ENCODE peak calls at places on chromosome 13, in seven cellular contexts. A is psoas muscle, F is GM23248, Z is tibial nerve, W is testis, P is hepatocyte, I is spleen. H is an unnamed sample. For H3K4me1, the result is how much of the 10 kb centered on the place peaks cover.

GRCh38 chr13:46165485-46166220 is 16.3 kb downstream of the LCP1 start:
- DNase-seq in Z (no peak), I (no peak), A (no peak), P (no peak), W (no peak), F (no peak), H (no peak)

GRCh38 chr13:112766336-112766735 is 76.5 kb downstream of the ATP11A start:
- DNase-seq in A (no peak), I (no peak), W (no peak), Z (no peak), P (no peak), F (no peak), H (no peak)

GRCh38 chr13:23701646-23702045 is 131.4 kb downstream of the TNFRSF19 start:
- DNase-seq in P (no peak), A (peak), I (no peak), F (no peak), W (peak), Z (peak), H (no peak)

GRCh38 chr13:21218351-21219043 is 42.0 kb downstream of the MRPL57 start:
- DNase-seq in F (no peak), A (no peak), I (no peak), Z (no peak), W (no peak), P (no peak), H (no peak)

GRCh38 chr13:112735791-112736190 is 46.0 kb downstream of the ATP11A start:
- DNase-seq in Z (no peak), I (peak), W (peak), F (no peak), A (no peak), P (no peak), H (no peak)

GRCh38 chr13:31267126-31267784 is 67.5 kb downstream of the B3GLCT start:
- DNase-seq in F (no peak), Z (no peak), W (no peak), I (no peak), A (no peak), P (no peak), H (no peak)

GRCh38 chr13:47334173-47334572 is 437.3 kb upstream of the HTR2A start:
- DNase-seq in Z (no peak), P (no peak), F (peak), W (no peak), A (peak), I (no peak), H (no peak)

GRCh38 chr13:87709947-87710346 is 38.8 kb downstream of the SLITRK5 start:
- DNase-seq in P (no peak), Z (no peak), A (no peak), I (no peak), W (no peak), F (no peak), H (no peak)

GRCh38 chr13:113801289-113801961 is 42.4 kb downstream of the TMEM255B start:
- DNase-seq in P (no peak), W (no peak), F (no peak), I (peak), A (no peak), Z (no peak), H (no peak)

GRCh38 chr13:113800576-113800926 is 41.5 kb downstream of the TMEM255B start:
- DNase-seq in F (no peak), P (no peak), Z (no peak), A (no peak), W (no peak), I (peak), H (no peak)

GRCh38 chr13:113802761-113803160 is 43.7 kb downstream of the TMEM255B start:
- DNase-seq in P (no peak), I (peak), W (no peak), Z (no peak), F (no peak), A (no peak), H (no peak)

GRCh38 chr13:113803409-113804016 is 44.5 kb downstream of the TMEM255B start:
- DNase-seq in I (peak), P (no peak), Z (no peak), A (no peak), F (no peak), W (no peak), H (no peak)

DNA sequence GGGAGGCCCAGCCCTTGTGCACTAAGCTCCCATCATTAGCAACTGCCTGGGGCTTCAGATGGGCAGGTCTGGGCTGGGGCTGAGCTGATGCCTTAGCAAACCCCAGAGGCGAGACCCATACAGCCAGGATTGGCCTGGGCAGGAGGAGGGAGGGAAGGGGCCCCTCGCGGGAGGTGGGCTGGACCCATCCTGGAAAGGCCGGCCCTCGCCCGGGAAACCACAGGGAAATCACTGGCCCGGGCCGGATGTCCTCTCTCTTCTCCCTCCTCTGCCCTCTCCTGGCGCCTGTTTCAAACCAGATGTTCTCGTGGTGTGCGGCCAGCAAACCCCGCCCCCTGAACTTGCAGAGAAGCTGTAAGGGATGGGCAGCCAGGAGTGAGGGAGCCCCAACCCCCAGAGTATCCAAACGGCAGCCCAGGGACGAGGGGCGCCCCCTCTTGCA is 43.1 kb downstream of the TMEM255B start:
- DNase-seq in I (peak), Z (peak), F (peak), A (no peak), P (peak), W (peak), H (no peak)
- H3K27ac ChIP-seq in I (no peak), Z (no peak), F (no peak), A (no peak), P (peak), W (no peak), H (no peak)

DNA sequence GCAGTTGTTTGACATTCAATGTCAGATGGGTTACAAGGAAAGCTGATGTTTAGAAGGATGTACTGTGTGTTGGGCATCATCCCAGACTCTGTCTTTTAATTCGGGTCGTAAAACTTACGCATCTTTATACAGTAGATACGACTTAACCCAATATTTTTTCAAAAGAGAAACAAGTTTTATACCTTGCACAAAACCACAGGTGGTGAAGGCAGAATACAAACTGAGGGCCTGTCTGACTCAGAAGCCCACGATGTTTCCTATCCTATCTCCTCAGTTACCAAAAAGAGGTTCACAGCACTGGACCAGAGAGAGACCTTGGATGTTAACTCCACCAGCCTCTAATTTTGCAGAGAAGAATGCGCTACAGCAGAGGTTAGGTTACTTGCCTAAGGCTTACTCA is 477.0 kb downstream of the FOXO1 start:
- DNase-seq in P (no peak), F (no peak), W (no peak), I (no peak), A (no peak), Z (no peak), H (no peak)
- H3K4me1 ChIP-seq in P (under half), F (under half), W (under half), I (under half), A (under half), Z (half or more), H (half or more)

DNA sequence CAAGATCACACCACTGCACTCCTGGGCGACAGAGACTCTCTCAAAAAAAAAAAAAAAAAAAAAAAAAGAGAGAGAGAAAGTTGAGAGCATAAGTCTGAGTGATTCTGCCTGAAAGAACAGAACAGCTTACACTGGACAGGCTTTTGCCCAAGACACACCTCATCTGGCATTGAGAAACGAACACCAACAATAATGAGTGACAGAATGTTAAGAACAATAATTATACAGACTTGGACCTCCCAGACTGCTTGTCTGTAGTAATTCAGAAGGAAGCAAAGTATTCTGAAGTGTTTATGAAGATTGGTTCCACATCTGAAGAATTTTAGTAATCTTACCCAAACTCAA is 20.0 kb downstream of the ABCC4 start:
- DNase-seq in A (no peak), W (no peak), I (no peak), Z (no peak), P (no peak), F (no peak), H (no peak)
- H3K27ac ChIP-seq in A (peak), W (no peak), I (peak), Z (no peak), P (peak), F (no peak), H (no peak)

DNA sequence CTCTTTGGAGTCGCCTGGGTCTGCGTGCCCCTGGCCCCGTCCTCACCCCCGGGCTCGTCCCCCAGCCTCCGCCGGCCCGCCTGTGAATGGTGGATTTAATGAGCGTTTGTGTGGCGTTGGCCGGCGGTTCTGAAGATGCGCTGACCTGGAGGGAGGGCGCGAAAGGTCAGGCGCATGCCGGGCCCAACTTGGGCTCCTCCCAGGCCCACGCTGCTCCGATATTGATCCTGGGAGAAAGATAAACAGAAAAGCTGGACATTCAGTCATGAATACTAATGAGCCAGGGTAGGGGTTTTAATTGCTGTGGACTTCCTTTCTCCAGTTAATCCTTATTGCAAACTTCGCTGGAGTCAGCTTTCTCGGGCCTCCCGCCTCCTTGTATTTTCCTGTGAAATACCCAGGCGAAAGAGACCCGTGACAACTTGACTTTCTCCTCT is 10.2 kb downstream of the ZIC2 start:
- DNase-seq in I (no peak), A (no peak), W (no peak), Z (no peak), F (no peak), P (no peak), H (no peak)
- H3K4me1 ChIP-seq in I (under half), A (under half), W (under half), Z (under half), F (under half), P (under half), H (under half)

GRCh38 chr13:30257433-30258099 is 49.8 kb downstream of the KATNAL1 start:
- DNase-seq in I (no peak), F (no peak), W (no peak), P (peak), Z (no peak), A (no peak), H (no peak)

GRCh38 chr13:30253830-30254229 is 53.5 kb downstream of the KATNAL1 start:
- DNase-seq in P (no peak), W (no peak), A (no peak), F (no peak), Z (no peak), I (no peak), H (no peak)

GRCh38 chr13:30255696-30256095 is 51.7 kb downstream of the KATNAL1 start:
- DNase-seq in Z (no peak), P (no peak), W (no peak), A (no peak), F (peak), I (no peak), H (no peak)

GRCh38 chr13:30256713-30257432 is 50.5 kb downstream of the KATNAL1 start:
- DNase-seq in I (no peak), Z (no peak), W (no peak), F (peak), A (no peak), P (peak), H (no peak)
- H3K27ac ChIP-seq in I (no peak), Z (no peak), W (no peak), F (no peak), A (no peak), P (no peak), H (no peak)

DNA sequence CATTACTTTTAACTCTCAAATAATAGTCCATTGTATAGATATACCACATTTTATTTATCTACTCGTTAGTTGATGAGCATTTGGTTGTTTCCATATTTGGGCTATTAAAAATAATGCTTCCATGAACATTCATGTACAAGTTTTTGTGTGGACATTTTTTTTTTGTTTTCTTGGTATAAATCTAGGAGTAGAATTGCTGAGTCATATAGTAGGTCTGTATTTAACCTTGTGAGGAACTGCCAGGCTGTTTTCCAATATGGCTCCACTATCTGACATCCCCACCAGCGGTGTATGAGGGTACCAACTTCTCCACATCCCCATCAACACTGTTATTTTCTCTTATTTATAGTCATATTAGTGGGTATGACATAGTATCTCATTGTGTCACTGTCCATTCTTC is 143.1 kb downstream of the RAP2A start:
- DNase-seq in W (no peak), P (no peak), F (no peak), I (no peak), A (no peak), Z (no peak), H (no peak)
- H3K4me1 ChIP-seq in W (under half), P (under half), F (under half), I (under half), A (under half), Z (under half), H (under half)

H was measured in effector memory CD4-positive, alpha-beta T cell.